ENCODE peak calls at places on chromosomes 4 and X, in four cellular contexts. U, H, B and L are unnamed samples.

GRCh38 chrX:10119399-10119990 is 37.3 kb upstream of the CLCN4 start:
- DNase-seq in B (peak), U (peak), H (peak), L (peak)

GRCh38 chrX:50068293-50068568 is 132.6 kb downstream of the AKAP4 start:
- DNase-seq in H (no peak), B (no peak), U (no peak), L (no peak)

GRCh38 chr4:74095886-74096264 is 3.1 kb downstream of the CXCL2 start:
- DNase-seq in B (no peak), H (no peak), U (no peak), L (no peak)

GRCh38 chrX:102696303-102696702 is 15.9 kb upstream of the GPRASP2 start:
- DNase-seq in H (no peak), U (no peak), B (no peak), L (no peak)

GRCh38 chr4:41882622-41883347 is 52.4 kb upstream of the TMEM33 start:
- DNase-seq in U (peak), H (no peak), B (peak), L (peak)

GRCh38 chrX:118228041-118228440 is 111.4 kb upstream of the KLHL13 start:
- DNase-seq in H (no peak), B (no peak), U (peak), L (no peak)

GRCh38 chrX:20802036-20802435 is 535.3 kb upstream of the RPS6KA3 start:
- DNase-seq in H (no peak), U (peak), B (no peak), L (no peak)

GRCh38 chrX:6990552-6991193 is 156.8 kb upstream of the STS start:
- DNase-seq in H (no peak), U (no peak), B (no peak), L (no peak)

GRCh38 chr4:44447563-44448504 is 775 bp downstream of the KCTD8 start:
- DNase-seq in U (peak), B (peak), H (no peak), L (no peak)